ENCODE peak calls at places on chromosomes 12 and 14, in four cellular contexts. One of them, this sample, is unnamed.

GRCh38 chr12:93315385-93315906 is 62.3 kb upstream of the NUDT4 start:
- DNase-seq in HepG2: no peak
- DNase-seq in SK-N-SH: no peak
- DNase-seq in K562: no peak
- DNase-seq in this sample: no peak

GRCh38 chr12:106767954-106768501 is 6.5 kb upstream of the RIC8B start:
- DNase-seq in HepG2: no peak
- DNase-seq in SK-N-SH: no peak
- DNase-seq in K562: peak; percentile 34
- DNase-seq in this sample: peak; percentile 50

GRCh38 chr14:29148221-29148620 is 381.6 kb downstream of the FOXG1 start:
- DNase-seq in HepG2: no peak
- DNase-seq in SK-N-SH: no peak
- DNase-seq in K562: no peak
- DNase-seq in this sample: no peak

GRCh38 chr14:105529506-105530445 is 3.4 kb downstream of the TMEM121 start:
- DNase-seq in HepG2: peak; percentile 50
- DNase-seq in SK-N-SH: no peak
- DNase-seq in K562: no peak
- DNase-seq in this sample: no peak

GRCh38 chr14:78959674-78960264 is 789.6 kb downstream of the NRXN3 start:
- DNase-seq in HepG2: peak; percentile 49
- DNase-seq in SK-N-SH: peak; percentile 65
- DNase-seq in K562: peak; percentile 54
- DNase-seq in this sample: peak; percentile 73

GRCh38 chr14:63276492-63277342 is 42.0 kb downstream of the GPHB5 start:
- DNase-seq in HepG2: peak; percentile 17
- DNase-seq in SK-N-SH: peak; percentile 48
- DNase-seq in K562: peak; percentile 33
- DNase-seq in this sample: no peak

GRCh38 chr14:59451849-59452248 is 13.3 kb downstream of the GPR135 start:
- DNase-seq in HepG2: no peak
- DNase-seq in SK-N-SH: no peak
- DNase-seq in K562: no peak
- DNase-seq in this sample: no peak

GRCh38 chr14:64654072-64654899 is 49.9 kb upstream of the PLEKHG3 start:
- DNase-seq in HepG2: peak; percentile 60
- DNase-seq in SK-N-SH: no peak
- DNase-seq in K562: no peak
- DNase-seq in this sample: no peak

GRCh38 chr12:54003625-54004024 is 3.7 kb downstream of the HOXC9 start:
- DNase-seq in HepG2: no peak
- DNase-seq in SK-N-SH: no peak
- DNase-seq in K562: no peak
- DNase-seq in this sample: no peak

GRCh38 chr12:24798335-24798734 is 150.6 kb downstream of the BCAT1 start:
- DNase-seq in HepG2: no peak
- DNase-seq in SK-N-SH: no peak
- DNase-seq in K562: no peak
- DNase-seq in this sample: no peak
- TF ChIP-seq FOXJ3 in HepG2: no peak
- TF ChIP-seq FOXJ3 in SK-N-SH: no peak
- TF ChIP-seq FOXJ3 in K562: no peak
- TF ChIP-seq FOXJ3 in this sample: no peak

DNA sequence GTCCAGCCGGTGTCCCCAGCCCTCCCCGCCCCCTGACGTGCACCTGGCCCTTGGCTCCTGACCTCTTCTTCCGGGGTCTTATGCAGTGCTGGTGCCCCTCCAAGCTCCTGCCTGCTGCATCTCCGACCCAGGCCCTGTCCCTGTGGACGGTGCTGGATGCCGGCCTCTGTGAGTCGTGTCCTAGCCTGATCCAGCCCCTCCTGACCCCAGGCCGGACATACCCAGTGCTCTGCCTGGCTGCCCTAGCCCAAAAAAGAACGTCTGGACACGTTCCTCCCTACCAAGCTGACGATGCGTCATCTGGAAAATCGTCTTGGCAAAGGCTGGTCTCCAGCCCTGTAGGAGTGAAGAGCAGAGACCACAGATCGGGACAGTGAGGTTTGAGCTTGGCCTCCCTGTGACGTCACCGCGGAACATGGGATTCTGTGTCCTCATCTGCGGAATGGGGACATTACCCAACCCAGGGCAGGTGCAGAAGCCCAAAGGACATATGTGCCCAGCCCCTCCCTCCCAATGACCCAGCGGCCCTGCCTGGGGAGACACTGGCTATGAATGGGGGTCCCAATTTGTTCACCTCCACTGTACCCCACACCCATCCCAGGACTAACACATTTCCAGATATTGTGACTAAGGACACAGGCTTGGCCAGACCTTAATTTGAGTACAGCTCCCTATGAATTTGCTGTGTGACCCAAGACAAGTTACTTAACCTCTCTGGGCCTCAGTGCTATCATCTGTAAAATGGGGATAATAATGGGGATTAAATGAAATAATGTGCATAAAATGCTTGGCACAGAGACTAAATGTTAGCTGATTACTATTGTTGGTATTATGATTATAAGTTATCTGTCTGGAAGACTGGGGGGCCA is 51.0 kb upstream of the BCL11B start:
- DNase-seq in HepG2: no peak
- DNase-seq in SK-N-SH: no peak
- DNase-seq in K562: no peak
- DNase-seq in this sample: no peak
- TF ChIP-seq FOXJ3 in HepG2: no peak
- TF ChIP-seq FOXJ3 in SK-N-SH: no peak
- TF ChIP-seq FOXJ3 in K562: no peak
- TF ChIP-seq FOXJ3 in this sample: no peak

DNA sequence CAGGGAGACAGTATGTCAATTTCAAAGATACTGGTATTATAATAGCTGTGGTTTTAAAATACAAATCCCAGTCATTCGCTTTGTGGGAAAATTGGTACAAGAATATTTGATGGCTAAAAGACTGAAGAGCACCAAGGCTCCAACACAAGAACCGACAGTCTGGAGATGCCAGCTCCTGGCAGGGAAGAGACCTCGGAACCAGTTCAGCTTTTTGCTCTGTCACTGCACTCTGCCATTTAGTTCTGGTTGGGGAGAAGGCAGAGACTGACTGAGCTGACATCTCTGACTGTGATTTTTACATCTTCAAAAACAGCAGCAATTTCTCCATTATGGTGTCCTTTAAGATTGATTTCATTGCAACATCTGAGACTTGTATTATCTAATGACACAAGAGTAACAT is 61.9 kb downstream of the ST8SIA1 start:
- DNase-seq in HepG2: no peak
- DNase-seq in SK-N-SH: no peak
- DNase-seq in K562: no peak
- DNase-seq in this sample: no peak
- TF ChIP-seq FOXJ3 in HepG2: no peak
- TF ChIP-seq FOXJ3 in SK-N-SH: no peak
- TF ChIP-seq FOXJ3 in K562: no peak
- TF ChIP-seq FOXJ3 in this sample: no peak

GRCh38 chr12:88615490-88615889 is 35.2 kb upstream of the KITLG start:
- DNase-seq in HepG2: no peak
- DNase-seq in SK-N-SH: no peak
- DNase-seq in K562: no peak
- DNase-seq in this sample: no peak

DNA sequence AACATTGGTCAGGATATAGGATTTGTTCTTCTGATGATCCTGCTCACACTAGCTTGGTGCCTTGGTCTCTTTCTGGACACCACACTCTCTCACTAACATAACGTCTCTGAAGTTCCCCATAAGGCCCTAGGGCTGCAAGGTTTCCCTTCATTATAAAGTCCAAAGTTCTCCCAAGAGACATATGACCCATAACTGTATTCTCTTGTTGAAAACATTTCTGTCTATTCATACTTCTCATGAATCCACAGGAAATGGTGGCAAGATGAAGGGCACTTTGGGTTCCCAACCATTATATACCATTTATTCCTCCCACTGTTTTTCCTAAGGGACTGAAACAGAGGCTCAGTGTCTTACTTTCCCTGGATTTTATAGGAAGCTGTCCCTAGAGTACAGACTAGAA is 37.1 kb upstream of the KITLG start:
- DNase-seq in HepG2: no peak
- DNase-seq in SK-N-SH: no peak
- DNase-seq in K562: no peak
- DNase-seq in this sample: no peak
- TF ChIP-seq FOXJ3 in HepG2: no peak
- TF ChIP-seq FOXJ3 in SK-N-SH: no peak
- TF ChIP-seq FOXJ3 in K562: no peak
- TF ChIP-seq FOXJ3 in this sample: no peak

This sample was measured in WTC11.